ENCODE peak calls at places on chromosomes 1 and 21, in six cellular contexts. F is uterus, L is CMK, T is smooth muscle cell of the brain vasculature, Q is hepatocyte, V is DMS153. D is an unnamed sample.

GRCh38 chr1:221099747-221100146 is 220.5 kb downstream of the HLX start:
- DNase-seq in L (no peak), F (no peak), Q (no peak), T (no peak), V (no peak), D (no peak)

GRCh38 chr1:245656189-245656717 is 501.5 kb downstream of the KIF26B start:
- DNase-seq in T (no peak), L (no peak), F (no peak), V (no peak), Q (no peak), D (no peak)

GRCh38 chr1:150973258-150973825 is 1.3 kb downstream of the CERS2 start:
- DNase-seq in F (peak; percentile 22), L (no peak), Q (no peak), V (no peak), T (no peak), D (peak; percentile 42)

GRCh38 chr1:84620720-84621313 is 46.6 kb upstream of the CTBS start:
- DNase-seq in V (peak; percentile 70), F (peak; percentile 82), T (no peak), L (peak; percentile 44), Q (peak; percentile 84), D (peak; percentile 87)

GRCh38 chr1:84164567-84165021 is 20.5 kb downstream of the PRKACB start:
- DNase-seq in Q (no peak), L (no peak), T (no peak), V (no peak), F (no peak), D (no peak)

GRCh38 chr21:46115441-46116188 is 17.7 kb downstream of the COL6A2 start:
- DNase-seq in L (no peak), F (peak; percentile 14), Q (no peak), V (no peak), T (no peak), D (no peak)

GRCh38 chr1:48031676-48032075 is 34.5 kb upstream of the TRABD2B start:
- DNase-seq in F (no peak), L (no peak), V (no peak), T (no peak), Q (no peak), D (no peak)

GRCh38 chr1:109832935-109833334 is 69.2 kb upstream of the EPS8L3 start:
- DNase-seq in V (no peak), Q (no peak), T (no peak), F (no peak), L (no peak), D (no peak)

GRCh38 chr1:228754646-228755268 is 19.5 kb downstream of the RHOU start:
- DNase-seq in V (no peak), T (no peak), Q (no peak), F (no peak), L (no peak), D (no peak)

GRCh38 chr1:247905899-247906503 is 10.6 kb downstream of the OR2W3 start:
- DNase-seq in Q (no peak), T (no peak), L (peak; percentile 41), V (no peak), F (no peak), D (no peak)

GRCh38 chr1:37537378-37537777 is 16.7 kb downstream of the SNIP1 start:
- DNase-seq in V (no peak), T (no peak), L (no peak), Q (no peak), F (no peak), D (no peak)

GRCh38 chr1:157302724-157303123 is 164.5 kb upstream of the ETV3 start:
- DNase-seq in L (no peak), F (no peak), Q (no peak), V (no peak), T (no peak), D (no peak)

GRCh38 chr1:183783342-183783741 is 21.6 kb upstream of the RGL1 start:
- DNase-seq in V (no peak), L (no peak), F (no peak), Q (no peak), T (no peak), D (no peak)

GRCh38 chr1:161274874-161275273 is 16.3 kb downstream of the PCP4L1 start:
- DNase-seq in V (no peak), L (no peak), F (no peak), Q (no peak), T (no peak), D (no peak)

GRCh38 chr21:33348728-33349127 is 24.0 kb downstream of the IFNAR1 start:
- DNase-seq in L (no peak), F (no peak), T (no peak), Q (no peak), V (no peak), D (no peak)

GRCh38 chr1:153532161-153532560 is 3.6 kb downstream of the S100A6 start:
- DNase-seq in T (no peak), Q (no peak), V (no peak), F (no peak), L (no peak), D (no peak)

GRCh38 chr1:154240294-154240831 is 19.6 kb downstream of the UBAP2L start:
- DNase-seq in V (no peak), L (no peak), F (no peak), Q (no peak), T (no peak), D (no peak)

GRCh38 chr1:229409616-229410369 is 24.1 kb downstream of the ACTA1 start:
- DNase-seq in Q (peak; percentile 50), F (no peak), L (no peak), V (no peak), T (no peak), D (no peak)

GRCh38 chr1:230516890-230517289 is 90.8 kb upstream of the PGBD5 start:
- DNase-seq in V (no peak), L (no peak), T (no peak), Q (no peak), F (no peak), D (no peak)

GRCh38 chr1:172359531-172359991 is 60.9 kb upstream of the C1orf105 start:
- DNase-seq in L (no peak), T (no peak), V (peak; percentile 84), F (no peak), Q (peak; percentile 77), D (peak; percentile 32)

GRCh38 chr1:54838565-54839180 is 37.5 kb upstream of the TTC22 start:
- DNase-seq in Q (no peak), T (no peak), L (no peak), F (no peak), V (no peak), D (no peak)

GRCh38 chr1:174743654-174744561 is 255.8 kb upstream of the CACYBP start:
- DNase-seq in V (peak; percentile 61), T (peak; percentile 7), Q (peak; percentile 54), F (no peak), L (peak; percentile 31), D (no peak)

D was measured in HAP-1.